ENCODE peak calls at places on chromosomes 2 and 18, in five cellular contexts. S, T, O, K and V are unnamed samples.

GRCh38 chr2:69177785-69178636 is 165.0 kb downstream of the ANTXR1 start:
- DNase-seq in S (peak), K (peak), T (no peak), O (peak), V (no peak)

GRCh38 chr2:120822908-120823307 is 87.2 kb downstream of the GLI2 start:
- DNase-seq in O (no peak), T (no peak), K (no peak), S (no peak), V (no peak)

GRCh38 chr2:19301706-19302105 is 56.7 kb downstream of the OSR1 start:
- DNase-seq in K (no peak), S (no peak), T (no peak), O (no peak), V (no peak)

GRCh38 chr2:46825958-46826897 is 89.4 kb downstream of the MCFD2 start:
- DNase-seq in S (peak), T (no peak), K (no peak), O (peak), V (no peak)

GRCh38 chr2:227325824-227326195 is 759 bp downstream of the MFF start:
- DNase-seq in T (peak), K (peak), O (peak), S (peak), V (no peak)

GRCh38 chr2:179031731-179032408 is 18.1 kb downstream of the CCDC141 start:
- DNase-seq in T (no peak), O (no peak), S (no peak), K (no peak), V (no peak)

GRCh38 chr18:23920054-23920453 is 94.5 kb upstream of the TTC39C start:
- DNase-seq in T (no peak), O (peak), K (no peak), S (no peak), V (no peak)

GRCh38 chr18:31801078-31801477 is 40.4 kb upstream of the SLC25A52 start:
- DNase-seq in T (no peak), O (no peak), S (no peak), K (no peak), V (no peak)

GRCh38 chr18:35770360-35770759 is 188.8 kb downstream of the GALNT1 start:
- DNase-seq in K (no peak), S (no peak), T (no peak), O (peak), V (no peak)

GRCh38 chr2:98701230-98701629 is 29.7 kb downstream of the MGAT4A start:
- DNase-seq in K (no peak), T (no peak), O (peak), S (peak), V (no peak)

GRCh38 chr18:48217306-48218250 is 191.6 kb downstream of the ZBTB7C start:
- DNase-seq in S (no peak), O (no peak), T (no peak), K (no peak), V (no peak)

GRCh38 chr2:54964271-54964670 is 86.0 kb downstream of the RTN4 start:
- DNase-seq in K (no peak), S (peak), O (peak), T (no peak), V (no peak)

GRCh38 chr2:61493523-61493942 is 22.6 kb upstream of the USP34 start:
- DNase-seq in K (no peak), O (peak), T (no peak), S (peak), V (no peak)

GRCh38 chr2:235697041-235697440 is 203.2 kb downstream of the AGAP1 start:
- DNase-seq in S (no peak), T (no peak), O (no peak), K (no peak), V (no peak)

GRCh38 chr18:56248613-56249235 is 389.7 kb downstream of the TXNL1 start:
- DNase-seq in O (no peak), S (no peak), K (no peak), T (no peak), V (peak)

GRCh38 chr2:168559187-168559586 is 103.1 kb downstream of the CERS6 start:
- DNase-seq in T (no peak), O (peak), K (no peak), S (peak), V (no peak)

GRCh38 chr2:77800410-77800809 is 278.2 kb upstream of the LRRTM4 start:
- DNase-seq in S (no peak), T (no peak), O (no peak), K (no peak), V (no peak)

GRCh38 chr2:157971702-157972101 is 95.6 kb upstream of the ACVR1 start:
- DNase-seq in K (no peak), T (no peak), O (no peak), S (no peak), V (no peak)

GRCh38 chr2:172790404-172790803 is 54.8 kb downstream of the RAPGEF4 start:
- DNase-seq in O (no peak), S (no peak), K (no peak), T (no peak), V (no peak)

GRCh38 chr2:17878222-17879136 is at the start of gene KCNS3:
- DNase-seq in T (no peak), K (peak), S (no peak), O (peak), V (peak)

GRCh38 chr2:171652411-171652775 is 34.9 kb upstream of the DYNC1I2 start:
- DNase-seq in T (no peak), S (no peak), K (no peak), O (peak), V (no peak)

GRCh38 chr2:102376052-102376591 is 20.5 kb downstream of the IL18R1 start:
- DNase-seq in K (no peak), O (no peak), S (peak), T (no peak), V (no peak)

GRCh38 chr2:50727940-50728339 is 304.0 kb downstream of the NRXN1 start:
- DNase-seq in K (no peak), S (no peak), O (no peak), T (no peak), V (no peak)

GRCh38 chr2:170022692-170023091 is 155.3 kb upstream of the MYO3B start:
- DNase-seq in S (peak), T (no peak), O (peak), K (no peak), V (no peak)

GRCh38 chr2:19216271-19216670 is 142.2 kb downstream of the OSR1 start:
- DNase-seq in S (no peak), O (no peak), T (no peak), K (no peak), V (no peak)

GRCh38 chr2:236941106-236941505 is 144.6 kb upstream of the COPS8 start:
- DNase-seq in K (no peak), O (no peak), S (no peak), T (no peak), V (no peak)

GRCh38 chr18:79736846-79737245 is 57.2 kb downstream of the CTDP1 start:
- DNase-seq in O (no peak), S (no peak), T (no peak), K (no peak), V (no peak)

GRCh38 chr2:97660775-97661417 is 2.9 kb downstream of the ACTR1B start:
- DNase-seq in S (no peak), T (no peak), O (peak), K (no peak), V (no peak)

GRCh38 chr2:37795938-37796337 is 124.5 kb upstream of the CDC42EP3 start:
- DNase-seq in K (no peak), O (peak), T (no peak), S (peak), V (no peak)

GRCh38 chr2:109264595-109265328 is 135.8 kb downstream of the SH3RF3 start:
- DNase-seq in T (no peak), O (peak), K (no peak), S (peak), V (no peak)

GRCh38 chr2:48346124-48346536 is 183.8 kb upstream of the STON1 start:
- DNase-seq in S (peak), K (no peak), T (no peak), O (peak), V (no peak)

GRCh38 chr2:81436256-81436655 is 1131.7 kb upstream of the LRRTM1 start:
- DNase-seq in K (no peak), O (no peak), S (peak), T (no peak), V (no peak)

GRCh38 chr18:46134920-46135675 is 30.9 kb downstream of the HAUS1 start:
- DNase-seq in S (no peak), K (no peak), T (no peak), O (no peak), V (no peak)

GRCh38 chr2:124024491-124025348 is at the start of gene CNTNAP5:
- DNase-seq in S (peak), T (no peak), O (peak), K (peak), V (no peak)

GRCh38 chr2:186437719-186438118 is 48.3 kb upstream of the ZC3H15 start:
- DNase-seq in K (no peak), O (no peak), T (no peak), S (no peak), V (no peak)

DNA sequence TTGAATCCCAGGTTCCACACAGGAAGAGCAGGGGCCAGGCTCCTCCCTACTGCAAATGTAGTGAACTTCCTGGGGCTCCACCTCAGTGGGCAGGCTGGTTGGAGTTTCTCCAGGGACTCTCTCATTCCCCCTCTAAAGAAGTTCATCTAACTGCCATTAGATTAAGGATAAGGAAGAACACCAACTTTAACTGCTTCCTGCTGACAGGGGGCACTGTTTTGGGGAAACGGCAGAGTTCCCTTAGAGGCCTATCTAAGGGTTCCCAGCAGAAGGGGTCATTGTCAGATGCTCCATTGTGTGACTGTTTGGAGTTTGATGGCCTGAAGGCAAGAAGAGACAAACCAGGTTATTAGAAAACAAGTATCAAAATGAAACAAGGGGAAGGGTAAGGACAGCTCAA is 2159.7 kb upstream of the PIK3C3 start:
- DNase-seq in S (no peak), K (no peak), O (no peak), T (no peak), V (no peak)
- TF ChIP-seq CTCF in S (no peak), K (no peak), O (peak), T (no peak), V (no peak)

GRCh38 chr2:12722445-12723316 is 5.9 kb downstream of the TRIB2 start:
- DNase-seq in O (no peak), S (no peak), K (no peak), T (no peak), V (no peak)
- TF ChIP-seq CTCF in O (no peak), S (no peak), K (no peak), T (no peak), V (no peak)

GRCh38 chr2:64592994-64593655 is 60.6 kb downstream of the SERTAD2 start:
- DNase-seq in T (no peak), S (peak), K (no peak), O (peak), V (no peak)

GRCh38 chr2:64599469-64599868 is 54.2 kb downstream of the SERTAD2 start:
- DNase-seq in K (no peak), T (no peak), O (no peak), S (no peak), V (no peak)

GRCh38 chr2:64594563-64594989 is 59.1 kb downstream of the SERTAD2 start:
- DNase-seq in S (no peak), O (peak), K (no peak), T (no peak), V (no peak)

GRCh38 chr2:64598226-64598625 is 55.5 kb downstream of the SERTAD2 start:
- DNase-seq in T (no peak), O (no peak), S (no peak), K (no peak), V (no peak)

GRCh38 chr2:64595397-64596160 is 58.1 kb downstream of the SERTAD2 start:
- DNase-seq in S (peak), T (no peak), K (no peak), O (peak), V (no peak)
- TF ChIP-seq CTCF in S (peak), T (no peak), K (peak), O (peak), V (no peak)

GRCh38 chr2:240912878-240913809 is 7.0 kb downstream of the CROCC2 start:
- DNase-seq in S (peak), K (no peak), T (no peak), O (peak), V (no peak)

GRCh38 chr2:240915526-240916335 is 9.6 kb downstream of the CROCC2 start:
- DNase-seq in K (no peak), O (no peak), S (no peak), T (no peak), V (no peak)

GRCh38 chr2:240914645-240915525 is 8.7 kb downstream of the CROCC2 start:
- DNase-seq in K (no peak), T (no peak), O (no peak), S (no peak), V (no peak)

GRCh38 chr2:240911641-240912265 is 5.6 kb downstream of the CROCC2 start:
- DNase-seq in S (no peak), T (no peak), O (peak), K (no peak), V (no peak)

GRCh38 chr2:240913810-240914644 is 7.9 kb downstream of the CROCC2 start:
- DNase-seq in O (peak), K (peak), T (peak), S (peak), V (peak)
- TF ChIP-seq CTCF in O (peak), K (peak), T (peak), S (peak), V (peak)

GRCh38 chr2:151946856-151947523 is 118.8 kb upstream of the ARL5A start:
- DNase-seq in S (no peak), T (no peak), O (peak), K (peak), V (no peak)
- TF ChIP-seq CTCF in S (peak), T (peak), O (peak), K (peak), V (no peak)

GRCh38 chr18:58049000-58049688 is 5.1 kb downstream of the NEDD4L start:
- DNase-seq in S (no peak), O (no peak), T (no peak), K (no peak), V (no peak)

GRCh38 chr18:58052960-58053359 is 8.9 kb downstream of the NEDD4L start:
- DNase-seq in S (no peak), K (no peak), T (no peak), O (no peak), V (no peak)

GRCh38 chr18:58054041-58054733 is 10.2 kb downstream of the NEDD4L start:
- DNase-seq in O (peak), K (no peak), T (no peak), S (peak), V (no peak)

GRCh38 chr18:58048243-58048642 is 4.2 kb downstream of the NEDD4L start:
- DNase-seq in T (no peak), K (no peak), O (no peak), S (no peak), V (no peak)

DNA sequence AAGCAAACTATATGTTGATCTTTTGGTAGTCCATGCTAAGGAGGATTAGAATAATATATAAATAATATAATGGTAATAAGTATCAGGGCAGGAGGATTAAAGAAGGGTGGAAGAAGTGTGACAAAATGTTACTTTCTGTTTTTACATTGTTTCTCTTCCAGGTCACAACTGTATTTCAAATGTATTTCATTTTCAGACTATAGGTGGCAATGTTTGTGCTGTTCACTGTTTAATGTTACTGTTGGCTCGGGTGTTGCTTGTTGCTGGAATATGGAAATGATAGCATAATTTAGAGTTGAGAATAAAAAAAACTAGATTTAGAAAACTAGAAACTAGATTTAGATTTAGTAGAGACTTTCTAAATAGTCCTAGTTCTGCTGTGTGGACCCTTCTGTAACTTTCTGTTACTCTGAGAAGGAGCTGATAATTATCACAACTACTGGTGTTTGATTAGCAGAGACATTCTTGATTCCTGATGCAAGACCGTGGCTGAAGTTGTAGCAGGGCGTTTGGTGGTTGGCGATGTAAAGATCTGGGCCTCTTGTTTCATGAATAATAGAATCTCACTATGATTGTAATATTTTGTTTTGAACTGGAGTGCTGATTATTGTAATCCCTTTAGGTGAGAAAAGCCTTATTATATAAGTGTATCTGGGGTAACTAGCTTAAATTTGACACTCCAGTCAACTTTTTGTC is 7.9 kb downstream of the NEDD4L start:
- DNase-seq in O (peak), S (peak), T (no peak), K (no peak), V (no peak)
- TF ChIP-seq CTCF in O (peak), S (peak), T (no peak), K (peak), V (no peak)